ENCODE peak calls at places on chromosomes 11 and 22, in seven cellular contexts. O is uterus; A is thoracic aorta; F is activated CD4-positive, alpha-beta T cell treated with anti-CD3 and anti-CD28 coated beads for 4 hours; H is mesendoderm; L is sigmoid colon; Z is esophagus squamous epithelium. M is an unnamed sample.

GRCh38 chr11:36165638-36166389 is 123.4 kb downstream of the COMMD9 start:
- DNase-seq in O (no peak), A (no peak), F (no peak), H (no peak), L (no peak), Z (no peak), M (no peak)

GRCh38 chr11:114155116-114155515 is 95.6 kb downstream of the ZBTB16 start:
- DNase-seq in O (no peak), A (no peak), F (no peak), H (no peak), L (peak; percentile 70), Z (no peak), M (peak; percentile 47)

GRCh38 chr11:65262775-65263174 is 1.0 kb downstream of the POLA2 start:
- DNase-seq in O (no peak), A (no peak), F (no peak), H (no peak), L (peak; percentile 21), Z (no peak), M (no peak)

GRCh38 chr11:117642396-117642795 is 154.6 kb downstream of the DSCAML1 start:
- DNase-seq in O (no peak), A (no peak), F (no peak), H (no peak), L (no peak), Z (no peak), M (no peak)

GRCh38 chr11:78192911-78193341 is 4.2 kb downstream of the USP35 start:
- DNase-seq in O (no peak), A (no peak), F (peak; percentile 19), H (no peak), L (peak; percentile 34), Z (no peak), M (no peak)

GRCh38 chr11:46057489-46057888 is 63.8 kb downstream of the PHF21A start:
- DNase-seq in O (no peak), A (no peak), F (no peak), H (no peak), L (no peak), Z (no peak), M (no peak)

GRCh38 chr11:130427581-130428211 is 713 bp downstream of the ADAMTS8 start:
- DNase-seq in O (peak; percentile 35), A (no peak), F (no peak), H (peak; percentile 67), L (peak; percentile 84), Z (no peak), M (no peak)

GRCh38 chr11:115409691-115410220 is 94.5 kb downstream of the CADM1 start:
- DNase-seq in O (no peak), A (no peak), F (no peak), H (no peak), L (no peak), Z (no peak), M (no peak)

GRCh38 chr22:21045585-21046294 is at the start of gene LRRC74B:
- DNase-seq in O (peak; percentile 92), A (peak; percentile 50), F (peak; percentile 41), H (peak; percentile 97), L (peak; percentile 94), Z (peak; percentile 25), M (peak; percentile 68)

GRCh38 chr22:46081831-46082210 is 68.5 kb upstream of the PPARA start:
- DNase-seq in O (peak; percentile 23), A (no peak), F (no peak), H (no peak), L (peak; percentile 68), Z (no peak), M (no peak)

GRCh38 chr11:57491371-57492061 is 24.0 kb downstream of the SLC43A1 start:
- DNase-seq in O (no peak), A (no peak), F (peak; percentile 46), H (peak; percentile 75), L (no peak), Z (no peak), M (no peak)

GRCh38 chr11:97454988-97455387 is 1065.2 kb downstream of the JRKL start:
- DNase-seq in O (no peak), A (no peak), F (no peak), H (peak; percentile 11), L (no peak), Z (no peak), M (no peak)

M was measured in lower leg skin.